ENCODE peak calls at places on chromosomes 4 and X, in ten cellular contexts. T is NCI-H1092; Z is frontal cortex; N is thyroid gland; M is aorta; Y is pancreas; B is activated CD8-positive, alpha-beta memory T cell treated with anti-CD3 and anti-CD28 coated beads for 48 hours; Q is fibroblast of mammary gland; I is pons; L is CD8-positive, alpha-beta memory T cell. A is an unnamed sample.

GRCh38 chr4:46389301-46389761 is 597 bp downstream of the GABRA2 start:
- DNase-seq in T (no peak), Y (no peak), B (no peak), Z (no peak), Q (no peak), M (peak; percentile 24), I (no peak), L (no peak), N (peak; percentile 30), A (no peak)

GRCh38 chr4:112266823-112267222 is 18.9 kb downstream of the TIFA start:
- DNase-seq in Q (peak; percentile 57), I (peak; percentile 35), L (no peak), M (no peak), Y (no peak), Z (no peak), N (no peak), T (no peak), B (no peak), A (no peak)

GRCh38 chr4:37685211-37685725 is 908 bp downstream of the RELL1 start:
- DNase-seq in Q (peak; percentile 87), Y (no peak), B (no peak), N (no peak), T (no peak), L (peak; percentile 46), Z (no peak), M (no peak), I (peak; percentile 59), A (peak; percentile 19)

GRCh38 chrX:9745417-9746115 is 20.1 kb downstream of the GPR143 start:
- DNase-seq in Q (no peak), B (no peak), M (no peak), T (no peak), I (no peak), Y (no peak), Z (no peak), N (no peak), L (no peak), A (no peak)

GRCh38 chrX:11423362-11423818 is 130.2 kb downstream of the AMELX start:
- DNase-seq in L (no peak), B (no peak), M (peak; percentile 65), N (no peak), Y (no peak), I (peak; percentile 54), T (no peak), Q (peak; percentile 92), Z (no peak), A (no peak)

GRCh38 chrX:110172215-110172614 is 145.7 kb downstream of the AMMECR1 start:
- DNase-seq in T (no peak), Z (no peak), L (no peak), Q (no peak), I (no peak), M (no peak), B (no peak), Y (no peak), N (no peak), A (no peak)

GRCh38 chr4:3248811-3249661 is at the start of gene MSANTD1:
- DNase-seq in B (no peak), N (no peak), Z (no peak), Q (peak; percentile 51), T (no peak), I (no peak), M (peak; percentile 52), Y (no peak), L (no peak), A (peak; percentile 64)

GRCh38 chr4:59314637-59315036 is 1885.5 kb upstream of the ADGRL3 start:
- DNase-seq in Y (no peak), T (no peak), M (no peak), B (no peak), I (no peak), Z (no peak), L (no peak), Q (no peak), N (no peak), A (no peak)

GRCh38 chr4:8359193-8359592 is 81.3 kb downstream of the ACOX3 start:
- DNase-seq in L (no peak), T (no peak), M (no peak), Q (no peak), N (no peak), Z (no peak), I (no peak), Y (no peak), B (no peak), A (no peak)

GRCh38 chrX:121008920-121009319 is 23.4 kb upstream of the CT47A1 start:
- DNase-seq in Q (peak; percentile 23), Z (no peak), L (no peak), Y (no peak), T (no peak), B (no peak), N (no peak), I (no peak), M (no peak), A (no peak)

GRCh38 chr4:5050520-5050955 is 742 bp upstream of the STK32B start:
- DNase-seq in Z (peak; percentile 77), L (no peak), M (peak; percentile 87), Y (peak; percentile 47), Q (peak; percentile 77), I (peak; percentile 79), T (peak; percentile 58), B (no peak), N (peak; percentile 56), A (peak; percentile 61)

GRCh38 chr4:189285377-189285776 is 655.3 kb upstream of the FRG1 start:
- DNase-seq in L (no peak), Y (no peak), B (no peak), M (no peak), N (no peak), Z (no peak), Q (no peak), T (no peak), I (no peak), A (no peak)

GRCh38 chr4:184016742-184017668 is 111.9 kb downstream of the STOX2 start:
- DNase-seq in N (no peak), I (peak; percentile 30), B (no peak), Z (no peak), Q (no peak), M (no peak), Y (no peak), L (no peak), T (no peak), A (peak; percentile 19)

GRCh38 chr4:20272411-20272872 is 20.7 kb downstream of the SLIT2 start:
- DNase-seq in B (no peak), M (no peak), Q (peak; percentile 85), N (no peak), Y (no peak), L (no peak), I (no peak), Z (no peak), T (no peak), A (no peak)

GRCh38 chr4:14404730-14405129 is 597.6 kb upstream of the CPEB2 start:
- DNase-seq in T (no peak), N (no peak), B (no peak), Z (no peak), Q (peak; percentile 73), L (no peak), Y (no peak), I (peak; percentile 12), M (no peak), A (no peak)

GRCh38 chrX:154712781-154713391 is 38.0 kb downstream of the GAB3 start:
- DNase-seq in Z (no peak), L (peak; percentile 5), M (no peak), Y (no peak), Q (peak; percentile 78), N (no peak), I (no peak), T (no peak), B (no peak), A (no peak)